ENCODE peak calls at places on chromosomes 16 and 17, in four cellular contexts. X, E, I and L are unnamed samples.

GRCh38 chr16:582614-583331 is 7.1 kb upstream of the RAB40C start:
- DNase-seq in X (no peak), E (no peak), I (no peak), L (no peak)

GRCh38 chr17:56699186-56699895 is 105.8 kb downstream of the NOG start:
- DNase-seq in X (no peak), E (peak), I (no peak), L (peak)

GRCh38 chr17:80889231-80889896 is 102.3 kb upstream of the CHMP6 start:
- DNase-seq in X (no peak), E (no peak), I (no peak), L (no peak)

GRCh38 chr16:16973726-16974125 is 497.0 kb downstream of the XYLT1 start:
- DNase-seq in X (no peak), E (no peak), I (no peak), L (no peak)

GRCh38 chr17:42819939-42820535 is 4.0 kb downstream of the BECN1 start:
- DNase-seq in X (peak), E (peak), I (no peak), L (no peak)

GRCh38 chr17:65656390-65657250 is 95.2 kb upstream of the AXIN2 start:
- DNase-seq in X (peak), E (no peak), I (peak), L (no peak)

GRCh38 chr17:29930399-29931010 is 477 bp upstream of the SSH2 start:
- DNase-seq in X (peak), E (no peak), I (no peak), L (no peak)

GRCh38 chr17:48636177-48637018 is 10.2 kb upstream of the HOXB9 start:
- DNase-seq in X (peak), E (peak), I (no peak), L (peak)

GRCh38 chr17:66978514-66979061 is 14.1 kb downstream of the CACNG4 start:
- DNase-seq in X (no peak), E (peak), I (no peak), L (no peak)

GRCh38 chr17:20127660-20128413 is 118.7 kb downstream of the SPECC1 start:
- DNase-seq in X (peak), E (no peak), I (no peak), L (no peak)

GRCh38 chr16:83701494-83701893 is 106.3 kb upstream of the HSBP1 start:
- DNase-seq in X (peak), E (no peak), I (no peak), L (peak)
- TF ChIP-seq TCF12 in X (no peak), E (no peak), I (no peak), L (no peak)

GRCh38 chr17:14304222-14304844 is 3.5 kb downstream of the HS3ST3B1 start:
- DNase-seq in X (no peak), E (no peak), I (no peak), L (peak)
- H3K4me3 ChIP-seq in X (peak), E (peak), I (no peak), L (peak)

GRCh38 chr16:88782454-88783390 is 2.3 kb downstream of the PIEZO1 start:
- DNase-seq in X (no peak), E (no peak), I (no peak), L (no peak)
- TF ChIP-seq TCF12 in X (no peak), E (peak), I (no peak), L (no peak)

GRCh38 chr17:79145548-79145947 is 70.9 kb downstream of the ENGASE start:
- DNase-seq in X (no peak), E (no peak), I (no peak), L (no peak)
- H3K4me3 ChIP-seq in X (no peak), E (no peak), I (no peak), L (no peak)

DNA sequence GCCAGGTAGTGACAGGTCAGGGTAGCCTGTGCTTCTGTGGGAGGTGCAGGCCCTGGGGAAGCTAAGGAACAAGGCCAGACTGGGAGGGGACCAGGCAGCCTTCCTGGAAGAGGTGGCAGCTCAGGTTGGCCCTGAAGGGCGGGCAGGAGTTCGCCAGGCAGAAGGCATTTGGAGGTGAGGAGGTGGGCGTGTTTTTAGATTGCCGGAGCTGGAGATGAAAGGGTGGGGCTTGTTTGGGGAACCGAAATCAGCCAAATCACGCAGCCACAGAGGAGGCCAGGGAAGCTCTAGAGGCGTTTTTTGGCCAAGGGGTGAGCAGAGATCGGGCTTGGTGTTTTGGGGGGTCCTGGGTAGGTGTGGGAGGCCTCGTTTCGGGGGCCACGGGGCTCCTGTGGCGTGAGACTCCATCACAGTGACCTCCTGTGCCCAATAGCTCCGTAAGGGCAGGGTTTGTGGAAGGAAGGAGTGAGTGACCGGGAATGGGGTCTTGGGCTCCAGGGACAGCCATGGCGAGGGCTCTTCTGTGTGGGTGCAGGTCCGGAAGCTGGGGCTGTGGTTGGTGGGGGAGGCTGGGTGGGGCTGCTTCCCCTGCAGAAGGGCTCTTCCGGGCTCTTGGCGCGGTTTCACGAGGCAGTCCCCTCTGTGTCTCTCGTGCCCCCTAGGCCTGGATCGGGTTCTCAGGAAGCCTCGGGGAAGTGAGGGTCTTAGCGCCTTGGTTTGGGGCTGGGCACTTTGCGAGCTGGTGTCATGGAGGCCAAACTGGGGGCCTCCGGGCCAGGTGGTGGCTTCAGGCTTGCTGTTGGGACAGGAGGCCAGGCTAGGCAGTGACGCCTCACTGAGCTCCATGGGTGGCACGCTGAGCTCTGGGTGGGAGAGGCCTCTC is 7.8 kb downstream of the ADCY7 start:
- DNase-seq in X (no peak), E (no peak), I (peak), L (no peak)
- TF ChIP-seq TCF12 in X (no peak), E (no peak), I (no peak), L (no peak)

DNA sequence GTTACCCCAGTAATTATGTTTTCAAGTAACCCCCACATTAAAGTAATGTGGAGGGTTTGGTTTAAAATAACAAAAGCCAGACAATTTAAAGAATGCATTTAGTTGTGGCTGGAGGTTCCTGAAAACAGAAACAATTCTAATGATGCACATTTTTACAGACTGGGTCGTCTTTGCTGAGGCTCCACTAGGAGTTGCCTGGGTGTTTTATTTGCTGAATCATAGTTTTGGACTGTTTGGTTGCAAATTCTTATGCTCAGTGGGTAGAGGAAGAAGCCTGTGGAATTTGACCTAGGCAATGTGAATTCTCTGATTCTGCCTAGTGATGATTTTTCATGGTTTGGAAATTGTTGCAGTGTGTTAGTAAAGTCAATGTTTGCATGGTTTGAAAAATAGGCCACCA is 16.3 kb downstream of the SHISA9 start:
- DNase-seq in X (no peak), E (no peak), I (no peak), L (no peak)
- H3K4me3 ChIP-seq in X (no peak), E (no peak), I (no peak), L (no peak)

GRCh38 chr17:77173104-77173503 is 32.3 kb downstream of the SEC14L1 start:
- DNase-seq in X (no peak), E (no peak), I (no peak), L (no peak)
- TF ChIP-seq TCF12 in X (no peak), E (no peak), I (no peak), L (no peak)